ENCODE peak calls at places on chromosome 13, in five cellular contexts. One of them, this sample, is unnamed.
A peak's percentile ranks its signal among the peaks of the same experiment; 100 is the strongest.

GRCh38 chr13:85661639-85662038 is 137.6 kb downstream of the SLITRK6 start:
- DNase-seq in dorsolateral prefrontal cortex: no peak
- DNase-seq in GM23248: no peak
- DNase-seq in right atrium auricular region: no peak
- DNase-seq in K562: no peak
- DNase-seq in this sample: no peak

GRCh38 chr13:88097541-88097940 is 426.4 kb downstream of the SLITRK5 start:
- DNase-seq in dorsolateral prefrontal cortex: no peak
- DNase-seq in GM23248: no peak
- DNase-seq in right atrium auricular region: no peak
- DNase-seq in K562: no peak
- DNase-seq in this sample: no peak

GRCh38 chr13:30504081-30504480 is 38.3 kb upstream of the HMGB1 start:
- DNase-seq in dorsolateral prefrontal cortex: no peak
- DNase-seq in GM23248: peak; percentile 13
- DNase-seq in right atrium auricular region: no peak
- DNase-seq in K562: peak; percentile 58
- DNase-seq in this sample: no peak

GRCh38 chr13:28423010-28423409 is 71.9 kb downstream of the FLT1 start:
- DNase-seq in dorsolateral prefrontal cortex: peak; percentile 29
- DNase-seq in GM23248: no peak
- DNase-seq in right atrium auricular region: no peak
- DNase-seq in K562: no peak
- DNase-seq in this sample: no peak

GRCh38 chr13:79904581-79904980 is 423.6 kb downstream of the NDFIP2 start:
- DNase-seq in dorsolateral prefrontal cortex: no peak
- DNase-seq in GM23248: peak; percentile 31
- DNase-seq in right atrium auricular region: no peak
- DNase-seq in K562: no peak
- DNase-seq in this sample: no peak

GRCh38 chr13:91632071-91632470 is 233.7 kb downstream of the GPC5 start:
- DNase-seq in dorsolateral prefrontal cortex: no peak
- DNase-seq in GM23248: peak; percentile 3
- DNase-seq in right atrium auricular region: no peak
- DNase-seq in K562: no peak
- DNase-seq in this sample: no peak

GRCh38 chr13:48181482-48182145 is 51.4 kb upstream of the ITM2B start:
- DNase-seq in dorsolateral prefrontal cortex: no peak
- DNase-seq in GM23248: no peak
- DNase-seq in right atrium auricular region: no peak
- DNase-seq in K562: no peak
- DNase-seq in this sample: no peak

GRCh38 chr13:24500977-24501376 is 11.6 kb downstream of the PARP4 start:
- DNase-seq in dorsolateral prefrontal cortex: no peak
- DNase-seq in GM23248: peak; percentile 56
- DNase-seq in right atrium auricular region: no peak
- DNase-seq in K562: no peak
- DNase-seq in this sample: no peak

GRCh38 chr13:46359731-46360130 is 27.3 kb downstream of the RUBCNL start:
- DNase-seq in dorsolateral prefrontal cortex: no peak
- DNase-seq in GM23248: peak; percentile 86
- DNase-seq in right atrium auricular region: no peak
- DNase-seq in K562: no peak
- DNase-seq in this sample: no peak

GRCh38 chr13:112062047-112062618 is 4.8 kb upstream of the SOX1 start:
- DNase-seq in dorsolateral prefrontal cortex: no peak
- DNase-seq in GM23248: no peak
- DNase-seq in right atrium auricular region: no peak
- DNase-seq in K562: no peak
- DNase-seq in this sample: no peak

GRCh38 chr13:106610511-106610910 is 42.6 kb upstream of the ARGLU1 start:
- DNase-seq in dorsolateral prefrontal cortex: no peak
- DNase-seq in GM23248: peak; percentile 81
- DNase-seq in right atrium auricular region: no peak
- DNase-seq in K562: no peak
- DNase-seq in this sample: no peak

GRCh38 chr13:114263590-114263989 is 17.8 kb upstream of the UPF3A start:
- DNase-seq in dorsolateral prefrontal cortex: no peak
- DNase-seq in GM23248: no peak
- DNase-seq in right atrium auricular region: no peak
- DNase-seq in K562: no peak
- DNase-seq in this sample: no peak

GRCh38 chr13:62973804-62974203 is 1558.2 kb upstream of the PCDH20 start:
- DNase-seq in dorsolateral prefrontal cortex: no peak
- DNase-seq in GM23248: no peak
- DNase-seq in right atrium auricular region: no peak
- DNase-seq in K562: no peak
- DNase-seq in this sample: no peak

GRCh38 chr13:31765441-31765840 is 26.1 kb downstream of the RXFP2 start:
- DNase-seq in dorsolateral prefrontal cortex: no peak
- DNase-seq in GM23248: peak; percentile 88
- DNase-seq in right atrium auricular region: no peak
- DNase-seq in K562: no peak
- DNase-seq in this sample: no peak

GRCh38 chr13:99425485-99426341 is 75.6 kb upstream of the TM9SF2 start:
- DNase-seq in dorsolateral prefrontal cortex: no peak
- DNase-seq in GM23248: no peak
- DNase-seq in right atrium auricular region: no peak
- DNase-seq in K562: no peak
- DNase-seq in this sample: peak; percentile 66

GRCh38 chr13:27271572-27272096 is 1.0 kb downstream of the RASL11A start:
- DNase-seq in dorsolateral prefrontal cortex: no peak
- DNase-seq in GM23248: no peak
- DNase-seq in right atrium auricular region: no peak
- DNase-seq in K562: no peak
- DNase-seq in this sample: no peak
- H3K27ac ChIP-seq in dorsolateral prefrontal cortex: peak overlapping the region; percentile 97
- H3K27ac ChIP-seq in GM23248: no peak overlapping the region
- H3K27ac ChIP-seq in right atrium auricular region: peak overlapping the region; percentile 94
- H3K27ac ChIP-seq in K562: no peak overlapping the region
- H3K27ac ChIP-seq in this sample: peak overlapping the region; percentile 99

GRCh38 chr13:42418184-42418583 is 146.2 kb downstream of the AKAP11 start:
- DNase-seq in dorsolateral prefrontal cortex: no peak
- DNase-seq in GM23248: no peak
- DNase-seq in right atrium auricular region: no peak
- DNase-seq in K562: no peak
- DNase-seq in this sample: no peak

GRCh38 chr13:42424182-42424581 is 149.8 kb upstream of the TNFSF11 start:
- DNase-seq in dorsolateral prefrontal cortex: no peak
- DNase-seq in GM23248: no peak
- DNase-seq in right atrium auricular region: no peak
- DNase-seq in K562: no peak
- DNase-seq in this sample: no peak

GRCh38 chr13:42422681-42423080 is 150.7 kb downstream of the AKAP11 start:
- DNase-seq in dorsolateral prefrontal cortex: no peak
- DNase-seq in GM23248: no peak
- DNase-seq in right atrium auricular region: no peak
- DNase-seq in K562: no peak
- DNase-seq in this sample: no peak

GRCh38 chr13:42417624-42418023 is 145.7 kb downstream of the AKAP11 start:
- DNase-seq in dorsolateral prefrontal cortex: no peak
- DNase-seq in GM23248: no peak
- DNase-seq in right atrium auricular region: no peak
- DNase-seq in K562: no peak
- DNase-seq in this sample: no peak

GRCh38 chr13:42420304-42420703 is 148.4 kb downstream of the AKAP11 start:
- DNase-seq in dorsolateral prefrontal cortex: no peak
- DNase-seq in GM23248: no peak
- DNase-seq in right atrium auricular region: no peak
- DNase-seq in K562: no peak
- DNase-seq in this sample: no peak
- H3K27ac ChIP-seq in dorsolateral prefrontal cortex: no peak overlapping the region
- H3K27ac ChIP-seq in GM23248: no peak overlapping the region
- H3K27ac ChIP-seq in right atrium auricular region: no peak overlapping the region
- H3K27ac ChIP-seq in K562: no peak overlapping the region
- H3K27ac ChIP-seq in this sample: no peak overlapping the region

DNA sequence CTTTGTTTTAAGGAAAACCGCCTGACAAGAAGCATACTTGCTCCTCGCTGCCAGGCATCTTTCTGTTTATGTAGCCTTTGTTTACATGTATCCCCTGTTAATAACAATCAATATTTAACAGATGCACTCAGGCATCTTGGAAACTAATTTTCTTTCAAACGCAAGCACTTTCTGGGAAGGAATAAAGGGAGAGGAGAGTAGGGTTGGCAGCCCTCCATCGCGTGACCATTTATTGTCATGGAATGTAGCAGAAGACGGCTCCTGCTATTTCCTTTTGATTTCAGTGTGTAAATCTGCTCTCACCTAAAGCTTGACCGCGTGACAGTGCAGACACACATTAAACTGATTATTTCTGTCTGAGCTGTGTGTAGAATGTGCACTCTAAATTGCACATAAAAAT is 223.3 kb upstream of the MAB21L1 start:
- DNase-seq in dorsolateral prefrontal cortex: no peak
- DNase-seq in GM23248: peak; percentile 85
- DNase-seq in right atrium auricular region: no peak
- DNase-seq in K562: no peak
- DNase-seq in this sample: no peak
- H3K27ac ChIP-seq in dorsolateral prefrontal cortex: no peak overlapping the region
- H3K27ac ChIP-seq in GM23248: peak overlapping the region; percentile 96
- H3K27ac ChIP-seq in right atrium auricular region: no peak overlapping the region
- H3K27ac ChIP-seq in K562: no peak overlapping the region
- H3K27ac ChIP-seq in this sample: no peak overlapping the region

GRCh38 chr13:73169971-73170370 is 111.2 kb downstream of the KLF5 start:
- DNase-seq in dorsolateral prefrontal cortex: no peak
- DNase-seq in GM23248: no peak
- DNase-seq in right atrium auricular region: no peak
- DNase-seq in K562: no peak
- DNase-seq in this sample: no peak

GRCh38 chr13:73166204-73166603 is 107.4 kb downstream of the KLF5 start:
- DNase-seq in dorsolateral prefrontal cortex: no peak
- DNase-seq in GM23248: no peak
- DNase-seq in right atrium auricular region: no peak
- DNase-seq in K562: no peak
- DNase-seq in this sample: no peak

GRCh38 chr13:73168226-73168992 is 109.6 kb downstream of the KLF5 start:
- DNase-seq in dorsolateral prefrontal cortex: no peak
- DNase-seq in GM23248: peak; percentile 59
- DNase-seq in right atrium auricular region: no peak
- DNase-seq in K562: no peak
- DNase-seq in this sample: no peak

GRCh38 chr13:73168993-73169401 is 110.2 kb downstream of the KLF5 start:
- DNase-seq in dorsolateral prefrontal cortex: no peak
- DNase-seq in GM23248: peak; percentile 13
- DNase-seq in right atrium auricular region: no peak
- DNase-seq in K562: no peak
- DNase-seq in this sample: no peak

DNA sequence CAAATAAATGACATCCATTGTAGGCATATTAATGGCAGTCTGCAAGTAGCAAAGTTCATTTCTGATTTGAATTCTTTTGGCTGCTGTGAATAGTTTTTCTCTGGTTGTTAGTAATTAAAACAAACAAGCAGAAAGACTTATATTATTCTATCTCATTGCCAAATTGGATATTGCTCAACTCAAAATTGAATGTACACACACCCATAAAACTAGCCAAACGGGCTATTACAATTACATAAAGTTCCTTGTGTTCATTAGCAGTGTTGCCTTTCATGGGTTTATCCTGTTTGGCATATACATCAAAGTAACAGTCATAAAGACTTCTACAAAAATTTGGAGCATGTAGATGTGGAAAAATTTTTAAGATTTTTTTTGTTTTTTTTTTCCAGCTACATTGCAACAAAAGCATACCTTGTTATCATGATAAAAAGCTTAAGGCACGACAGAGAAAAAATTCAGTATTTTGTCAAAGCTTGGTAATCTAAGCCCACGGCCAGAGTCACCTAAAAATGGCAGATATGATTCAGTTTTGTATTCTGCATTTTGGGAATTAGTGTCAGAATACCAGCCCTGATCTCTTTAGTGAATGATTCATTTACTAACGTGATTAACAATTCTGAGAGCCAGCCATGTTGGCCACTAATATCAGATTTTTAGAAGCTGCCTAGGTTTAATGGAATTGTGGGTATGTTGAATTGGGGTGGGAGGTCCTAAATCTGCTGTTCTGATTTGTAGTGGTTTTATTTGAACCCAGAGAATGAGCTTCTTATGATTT is 108.4 kb downstream of the KLF5 start:
- DNase-seq in dorsolateral prefrontal cortex: no peak
- DNase-seq in GM23248: peak; percentile 3
- DNase-seq in right atrium auricular region: no peak
- DNase-seq in K562: no peak
- DNase-seq in this sample: no peak
- H3K27ac ChIP-seq in dorsolateral prefrontal cortex: no peak overlapping the region
- H3K27ac ChIP-seq in GM23248: no peak overlapping the region
- H3K27ac ChIP-seq in right atrium auricular region: no peak overlapping the region
- H3K27ac ChIP-seq in K562: no peak overlapping the region
- H3K27ac ChIP-seq in this sample: no peak overlapping the region

This sample was measured in coronary artery.